ENCODE peak calls at places on chromosomes 11 and 22, in ten cellular contexts. One of them, this sample, is unnamed.

GRCh38 chr11:13465909-13466371 is 2.9 kb upstream of the BTBD10 start:
- DNase-seq in D721Med: peak; percentile 38
- DNase-seq in HFFc6: peak; percentile 40
- DNase-seq in WTC11: no peak
- DNase-seq in B cell: peak; percentile 36
- DNase-seq in cardiac muscle cell: peak; percentile 30
- DNase-seq in body of pancreas: no peak
- DNase-seq in MM.1S: peak; percentile 34
- DNase-seq in brain microvascular endothelial cell: peak; percentile 35
- DNase-seq in SK-N-SH: peak; percentile 58
- DNase-seq in this sample: no peak

GRCh38 chr22:17237031-17237668 is 17.9 kb upstream of the ADA2 start:
- DNase-seq in D721Med: no peak
- DNase-seq in HFFc6: no peak
- DNase-seq in WTC11: no peak
- DNase-seq in B cell: peak; percentile 61
- DNase-seq in cardiac muscle cell: no peak
- DNase-seq in body of pancreas: no peak
- DNase-seq in MM.1S: peak; percentile 80
- DNase-seq in brain microvascular endothelial cell: no peak
- DNase-seq in SK-N-SH: no peak
- DNase-seq in this sample: peak; percentile 26

GRCh38 chr11:128472128-128473110 is 114.9 kb downstream of the ETS1 start:
- DNase-seq in D721Med: no peak
- DNase-seq in HFFc6: peak; percentile 51
- DNase-seq in WTC11: no peak
- DNase-seq in B cell: peak; percentile 32
- DNase-seq in cardiac muscle cell: no peak
- DNase-seq in body of pancreas: no peak
- DNase-seq in MM.1S: peak; percentile 60
- DNase-seq in brain microvascular endothelial cell: peak; percentile 83
- DNase-seq in SK-N-SH: no peak
- DNase-seq in this sample: no peak

GRCh38 chr11:97279341-97279740 is 889.5 kb downstream of the JRKL start:
- DNase-seq in D721Med: no peak
- DNase-seq in HFFc6: no peak
- DNase-seq in WTC11: no peak
- DNase-seq in B cell: no peak
- DNase-seq in cardiac muscle cell: no peak
- DNase-seq in body of pancreas: no peak
- DNase-seq in MM.1S: no peak
- DNase-seq in brain microvascular endothelial cell: no peak
- DNase-seq in SK-N-SH: no peak
- DNase-seq in this sample: no peak

GRCh38 chr22:39725351-39726035 is 154.9 kb downstream of the CACNA1I start:
- DNase-seq in D721Med: no peak
- DNase-seq in HFFc6: no peak
- DNase-seq in WTC11: no peak
- DNase-seq in B cell: no peak
- DNase-seq in cardiac muscle cell: peak; percentile 35
- DNase-seq in body of pancreas: no peak
- DNase-seq in MM.1S: no peak
- DNase-seq in brain microvascular endothelial cell: no peak
- DNase-seq in SK-N-SH: no peak
- DNase-seq in this sample: no peak

GRCh38 chr11:3111919-3112690 is 53.0 kb downstream of the OSBPL5 start:
- DNase-seq in D721Med: no peak
- DNase-seq in HFFc6: no peak
- DNase-seq in WTC11: no peak
- DNase-seq in B cell: no peak
- DNase-seq in cardiac muscle cell: no peak
- DNase-seq in body of pancreas: no peak
- DNase-seq in MM.1S: no peak
- DNase-seq in brain microvascular endothelial cell: no peak
- DNase-seq in SK-N-SH: no peak
- DNase-seq in this sample: peak; percentile 14

GRCh38 chr22:44200451-44200850 is 19.7 kb downstream of the PARVG start:
- DNase-seq in D721Med: no peak
- DNase-seq in HFFc6: no peak
- DNase-seq in WTC11: no peak
- DNase-seq in B cell: no peak
- DNase-seq in cardiac muscle cell: no peak
- DNase-seq in body of pancreas: no peak
- DNase-seq in MM.1S: no peak
- DNase-seq in brain microvascular endothelial cell: no peak
- DNase-seq in SK-N-SH: no peak
- DNase-seq in this sample: no peak

GRCh38 chr11:116189378-116190170 is 583.2 kb downstream of the BUD13 start:
- DNase-seq in D721Med: no peak
- DNase-seq in HFFc6: no peak
- DNase-seq in WTC11: peak; percentile 41
- DNase-seq in B cell: no peak
- DNase-seq in cardiac muscle cell: peak; percentile 17
- DNase-seq in body of pancreas: no peak
- DNase-seq in MM.1S: no peak
- DNase-seq in brain microvascular endothelial cell: no peak
- DNase-seq in SK-N-SH: no peak
- DNase-seq in this sample: no peak

GRCh38 chr11:122170815-122171475 is 54.9 kb upstream of the BLID start:
- DNase-seq in D721Med: no peak
- DNase-seq in HFFc6: peak; percentile 86
- DNase-seq in WTC11: no peak
- DNase-seq in B cell: no peak
- DNase-seq in cardiac muscle cell: no peak
- DNase-seq in body of pancreas: no peak
- DNase-seq in MM.1S: no peak
- DNase-seq in brain microvascular endothelial cell: peak; percentile 83
- DNase-seq in SK-N-SH: no peak
- DNase-seq in this sample: no peak

GRCh38 chr11:73467505-73467904 is 91.3 kb downstream of the RELT start:
- DNase-seq in D721Med: no peak
- DNase-seq in HFFc6: no peak
- DNase-seq in WTC11: no peak
- DNase-seq in B cell: no peak
- DNase-seq in cardiac muscle cell: no peak
- DNase-seq in body of pancreas: no peak
- DNase-seq in MM.1S: no peak
- DNase-seq in brain microvascular endothelial cell: no peak
- DNase-seq in SK-N-SH: no peak
- DNase-seq in this sample: no peak

GRCh38 chr11:69718912-69719311 is 15.1 kb upstream of the FGF19 start:
- DNase-seq in D721Med: no peak
- DNase-seq in HFFc6: no peak
- DNase-seq in WTC11: no peak
- DNase-seq in B cell: no peak
- DNase-seq in cardiac muscle cell: no peak
- DNase-seq in body of pancreas: no peak
- DNase-seq in MM.1S: no peak
- DNase-seq in brain microvascular endothelial cell: no peak
- DNase-seq in SK-N-SH: no peak
- DNase-seq in this sample: no peak

GRCh38 chr11:44305643-44306468 is 4.1 kb downstream of the ALX4 start:
- DNase-seq in D721Med: no peak
- DNase-seq in HFFc6: no peak
- DNase-seq in WTC11: peak; percentile 74
- DNase-seq in B cell: peak; percentile 66
- DNase-seq in cardiac muscle cell: no peak
- DNase-seq in body of pancreas: peak; percentile 29
- DNase-seq in MM.1S: peak; percentile 69
- DNase-seq in brain microvascular endothelial cell: peak; percentile 9
- DNase-seq in SK-N-SH: peak; percentile 62
- DNase-seq in this sample: peak; percentile 48

GRCh38 chr22:25202290-25202921 is 2.7 kb downstream of the CRYBB3 start:
- DNase-seq in D721Med: peak; percentile 88
- DNase-seq in HFFc6: peak; percentile 39
- DNase-seq in WTC11: peak; percentile 86
- DNase-seq in B cell: peak; percentile 58
- DNase-seq in cardiac muscle cell: peak; percentile 78
- DNase-seq in body of pancreas: peak; percentile 62
- DNase-seq in MM.1S: peak; percentile 50
- DNase-seq in brain microvascular endothelial cell: peak; percentile 49
- DNase-seq in SK-N-SH: peak; percentile 89
- DNase-seq in this sample: no peak

GRCh38 chr11:96242191-96242845 is 100.7 kb downstream of the MAML2 start:
- DNase-seq in D721Med: no peak
- DNase-seq in HFFc6: no peak
- DNase-seq in WTC11: no peak
- DNase-seq in B cell: no peak
- DNase-seq in cardiac muscle cell: no peak
- DNase-seq in body of pancreas: no peak
- DNase-seq in MM.1S: no peak
- DNase-seq in brain microvascular endothelial cell: no peak
- DNase-seq in SK-N-SH: no peak
- DNase-seq in this sample: no peak

GRCh38 chr22:49450521-49450920 is 377.2 kb downstream of the BRD1 start:
- DNase-seq in D721Med: no peak
- DNase-seq in HFFc6: no peak
- DNase-seq in WTC11: peak; percentile 52
- DNase-seq in B cell: no peak
- DNase-seq in cardiac muscle cell: no peak
- DNase-seq in body of pancreas: no peak
- DNase-seq in MM.1S: no peak
- DNase-seq in brain microvascular endothelial cell: no peak
- DNase-seq in SK-N-SH: no peak
- DNase-seq in this sample: no peak

GRCh38 chr22:42299586-42300285 is 29.3 kb upstream of the TCF20 start:
- DNase-seq in D721Med: no peak
- DNase-seq in HFFc6: no peak
- DNase-seq in WTC11: peak; percentile 61
- DNase-seq in B cell: peak; percentile 57
- DNase-seq in cardiac muscle cell: peak; percentile 52
- DNase-seq in body of pancreas: no peak
- DNase-seq in MM.1S: peak; percentile 29
- DNase-seq in brain microvascular endothelial cell: no peak
- DNase-seq in SK-N-SH: no peak
- DNase-seq in this sample: peak; percentile 85

GRCh38 chr11:122108192-122108799 is 7.7 kb downstream of the BLID start:
- DNase-seq in D721Med: no peak
- DNase-seq in HFFc6: peak; percentile 48
- DNase-seq in WTC11: peak; percentile 58
- DNase-seq in B cell: no peak
- DNase-seq in cardiac muscle cell: peak; percentile 58
- DNase-seq in body of pancreas: peak; percentile 22
- DNase-seq in MM.1S: peak; percentile 21
- DNase-seq in brain microvascular endothelial cell: peak; percentile 67
- DNase-seq in SK-N-SH: no peak
- DNase-seq in this sample: no peak

GRCh38 chr11:124934862-124935547 is 842 bp downstream of the HEPACAM start:
- DNase-seq in D721Med: no peak
- DNase-seq in HFFc6: peak; percentile 78
- DNase-seq in WTC11: no peak
- DNase-seq in B cell: no peak
- DNase-seq in cardiac muscle cell: no peak
- DNase-seq in body of pancreas: no peak
- DNase-seq in MM.1S: no peak
- DNase-seq in brain microvascular endothelial cell: peak; percentile 76
- DNase-seq in SK-N-SH: no peak
- DNase-seq in this sample: no peak
- TF ChIP-seq CTCF in D721Med: no peak
- TF ChIP-seq CTCF in HFFc6: peak; percentile 57
- TF ChIP-seq CTCF in WTC11: no peak
- TF ChIP-seq CTCF in B cell: no peak
- TF ChIP-seq CTCF in cardiac muscle cell: peak; percentile 14
- TF ChIP-seq CTCF in body of pancreas: no peak
- TF ChIP-seq CTCF in MM.1S: no peak
- TF ChIP-seq CTCF in brain microvascular endothelial cell: peak; percentile 41
- TF ChIP-seq CTCF in SK-N-SH: peak; percentile 18
- TF ChIP-seq CTCF in this sample: no peak

GRCh38 chr11:83193315-83194283 is at the start of gene ANKRD42:
- DNase-seq in D721Med: peak; percentile 92
- DNase-seq in HFFc6: peak; percentile 96
- DNase-seq in WTC11: peak; percentile 87
- DNase-seq in B cell: peak; percentile 91
- DNase-seq in cardiac muscle cell: peak; percentile 98
- DNase-seq in body of pancreas: peak; percentile 93
- DNase-seq in MM.1S: peak; percentile 90
- DNase-seq in brain microvascular endothelial cell: peak; percentile 95
- DNase-seq in SK-N-SH: peak; percentile 86
- DNase-seq in this sample: peak; percentile 97
- TF ChIP-seq CTCF in D721Med: no peak
- TF ChIP-seq CTCF in HFFc6: no peak
- TF ChIP-seq CTCF in WTC11: no peak
- TF ChIP-seq CTCF in B cell: no peak
- TF ChIP-seq CTCF in cardiac muscle cell: no peak
- TF ChIP-seq CTCF in body of pancreas: peak; percentile 19
- TF ChIP-seq CTCF in MM.1S: peak; percentile 7
- TF ChIP-seq CTCF in brain microvascular endothelial cell: no peak
- TF ChIP-seq CTCF in SK-N-SH: no peak
- TF ChIP-seq CTCF in this sample: peak; percentile 21

GRCh38 chr22:19942886-19943664 is 1.5 kb upstream of the TXNRD2 start:
- DNase-seq in D721Med: no peak
- DNase-seq in HFFc6: peak; percentile 82
- DNase-seq in WTC11: no peak
- DNase-seq in B cell: no peak
- DNase-seq in cardiac muscle cell: peak; percentile 29
- DNase-seq in body of pancreas: no peak
- DNase-seq in MM.1S: no peak
- DNase-seq in brain microvascular endothelial cell: peak; percentile 87
- DNase-seq in SK-N-SH: no peak
- DNase-seq in this sample: no peak

GRCh38 chr22:19951351-19951750 is 9.7 kb upstream of the TXNRD2 start:
- DNase-seq in D721Med: no peak
- DNase-seq in HFFc6: no peak
- DNase-seq in WTC11: no peak
- DNase-seq in B cell: no peak
- DNase-seq in cardiac muscle cell: no peak
- DNase-seq in body of pancreas: no peak
- DNase-seq in MM.1S: no peak
- DNase-seq in brain microvascular endothelial cell: no peak
- DNase-seq in SK-N-SH: no peak
- DNase-seq in this sample: no peak

GRCh38 chr22:19943665-19944026 is 2.0 kb upstream of the TXNRD2 start:
- DNase-seq in D721Med: no peak
- DNase-seq in HFFc6: peak; percentile 67
- DNase-seq in WTC11: no peak
- DNase-seq in B cell: no peak
- DNase-seq in cardiac muscle cell: no peak
- DNase-seq in body of pancreas: no peak
- DNase-seq in MM.1S: peak; percentile 14
- DNase-seq in brain microvascular endothelial cell: peak; percentile 70
- DNase-seq in SK-N-SH: peak; percentile 46
- DNase-seq in this sample: no peak

GRCh38 chr22:19942071-19942885 is 660 bp upstream of the TXNRD2 start:
- DNase-seq in D721Med: no peak
- DNase-seq in HFFc6: peak; percentile 66
- DNase-seq in WTC11: no peak
- DNase-seq in B cell: peak; percentile 46
- DNase-seq in cardiac muscle cell: no peak
- DNase-seq in body of pancreas: no peak
- DNase-seq in MM.1S: peak; percentile 10
- DNase-seq in brain microvascular endothelial cell: peak; percentile 56
- DNase-seq in SK-N-SH: peak; percentile 64
- DNase-seq in this sample: no peak

GRCh38 chr22:19948057-19948760 is 6.6 kb upstream of the TXNRD2 start:
- DNase-seq in D721Med: no peak
- DNase-seq in HFFc6: no peak
- DNase-seq in WTC11: no peak
- DNase-seq in B cell: no peak
- DNase-seq in cardiac muscle cell: no peak
- DNase-seq in body of pancreas: no peak
- DNase-seq in MM.1S: no peak
- DNase-seq in brain microvascular endothelial cell: no peak
- DNase-seq in SK-N-SH: no peak
- DNase-seq in this sample: no peak
- TF ChIP-seq CTCF in D721Med: no peak
- TF ChIP-seq CTCF in HFFc6: peak; percentile 30
- TF ChIP-seq CTCF in WTC11: no peak
- TF ChIP-seq CTCF in B cell: peak; percentile 61
- TF ChIP-seq CTCF in cardiac muscle cell: no peak
- TF ChIP-seq CTCF in body of pancreas: no peak
- TF ChIP-seq CTCF in MM.1S: no peak
- TF ChIP-seq CTCF in brain microvascular endothelial cell: no peak
- TF ChIP-seq CTCF in SK-N-SH: no peak
- TF ChIP-seq CTCF in this sample: no peak

GRCh38 chr11:87037450-87038234 is at the start of gene TMEM135:
- DNase-seq in D721Med: peak; percentile 79
- DNase-seq in HFFc6: peak; percentile 79
- DNase-seq in WTC11: peak; percentile 98
- DNase-seq in B cell: peak; percentile 93
- DNase-seq in cardiac muscle cell: peak; percentile 97
- DNase-seq in body of pancreas: peak; percentile 92
- DNase-seq in MM.1S: peak; percentile 97
- DNase-seq in brain microvascular endothelial cell: peak; percentile 80
- DNase-seq in SK-N-SH: peak; percentile 98
- DNase-seq in this sample: peak; percentile 97
- TF ChIP-seq CTCF in D721Med: no peak
- TF ChIP-seq CTCF in HFFc6: peak; percentile 19
- TF ChIP-seq CTCF in WTC11: no peak
- TF ChIP-seq CTCF in B cell: no peak
- TF ChIP-seq CTCF in cardiac muscle cell: no peak
- TF ChIP-seq CTCF in body of pancreas: no peak
- TF ChIP-seq CTCF in MM.1S: no peak
- TF ChIP-seq CTCF in brain microvascular endothelial cell: no peak
- TF ChIP-seq CTCF in SK-N-SH: no peak
- TF ChIP-seq CTCF in this sample: no peak

This sample was measured in Peyer's patch.